ENCODE peak calls at places on chromosomes 13 and 19, in six cellular contexts. D, H, O, M, P and X are unnamed samples.

GRCh38 chr13:112670864-112671263 is 19.0 kb upstream of the ATP11A start:
- DNase-seq in O (no peak), P (no peak), M (no peak), H (no peak), D (no peak), X (no peak)

GRCh38 chr19:17266975-17267788 is at the start of gene BABAM1:
- DNase-seq in D (peak; percentile 96), O (peak; percentile 100), M (peak; percentile 99), P (peak; percentile 94), H (peak; percentile 96), X (peak; percentile 98)

GRCh38 chr13:59274958-59275727 is 888.6 kb downstream of the DIAPH3 start:
- DNase-seq in P (no peak), H (no peak), D (no peak), M (no peak), O (peak; percentile 7), X (no peak)

GRCh38 chr13:29948246-29948645 is 97.8 kb upstream of the UBL3 start:
- DNase-seq in P (no peak), D (no peak), O (no peak), M (no peak), H (no peak), X (no peak)

GRCh38 chr19:45542234-45542668 is 35.0 kb downstream of the VASP start:
- DNase-seq in D (no peak), O (no peak), P (no peak), H (no peak), M (no peak), X (no peak)

GRCh38 chr13:44199627-44200207 is 173.9 kb upstream of the SERP2 start:
- DNase-seq in M (no peak), H (no peak), O (no peak), D (no peak), P (no peak), X (no peak)

GRCh38 chr19:54536956-54537355 is 34.3 kb downstream of the LAIR2 start:
- DNase-seq in H (no peak), M (no peak), D (no peak), P (no peak), O (no peak), X (no peak)

GRCh38 chr19:38417146-38417543 is 8.9 kb downstream of the RASGRP4 start:
- DNase-seq in H (no peak), O (no peak), P (no peak), M (no peak), D (no peak), X (no peak)

GRCh38 chr13:51935326-51936171 is 73.8 kb downstream of the CCDC70 start:
- DNase-seq in D (peak; percentile 49), O (no peak), P (no peak), H (peak; percentile 35), M (peak; percentile 72), X (peak; percentile 16)

GRCh38 chr13:40063743-40064142 is 408.3 kb downstream of the COG6 start:
- DNase-seq in D (no peak), P (no peak), M (no peak), H (no peak), O (no peak), X (no peak)

GRCh38 chr13:40064154-40064713 is 408.8 kb downstream of the COG6 start:
- DNase-seq in O (no peak), H (no peak), D (no peak), P (no peak), M (no peak), X (no peak)

GRCh38 chr13:40061466-40062450 is 406.3 kb downstream of the COG6 start:
- DNase-seq in M (no peak), D (no peak), O (no peak), P (no peak), H (no peak), X (no peak)

GRCh38 chr13:40064723-40065122 is 409.3 kb downstream of the COG6 start:
- DNase-seq in P (no peak), O (no peak), H (peak; percentile 5), M (no peak), D (no peak), X (no peak)

GRCh38 chr13:40063278-40063698 is 407.8 kb downstream of the COG6 start:
- DNase-seq in H (no peak), P (no peak), D (peak; percentile 52), O (no peak), M (no peak), X (no peak)
- TF ChIP-seq REST in H (no peak), P (no peak), D (peak; percentile 6), O (no peak), M (no peak), X (no peak)

DNA sequence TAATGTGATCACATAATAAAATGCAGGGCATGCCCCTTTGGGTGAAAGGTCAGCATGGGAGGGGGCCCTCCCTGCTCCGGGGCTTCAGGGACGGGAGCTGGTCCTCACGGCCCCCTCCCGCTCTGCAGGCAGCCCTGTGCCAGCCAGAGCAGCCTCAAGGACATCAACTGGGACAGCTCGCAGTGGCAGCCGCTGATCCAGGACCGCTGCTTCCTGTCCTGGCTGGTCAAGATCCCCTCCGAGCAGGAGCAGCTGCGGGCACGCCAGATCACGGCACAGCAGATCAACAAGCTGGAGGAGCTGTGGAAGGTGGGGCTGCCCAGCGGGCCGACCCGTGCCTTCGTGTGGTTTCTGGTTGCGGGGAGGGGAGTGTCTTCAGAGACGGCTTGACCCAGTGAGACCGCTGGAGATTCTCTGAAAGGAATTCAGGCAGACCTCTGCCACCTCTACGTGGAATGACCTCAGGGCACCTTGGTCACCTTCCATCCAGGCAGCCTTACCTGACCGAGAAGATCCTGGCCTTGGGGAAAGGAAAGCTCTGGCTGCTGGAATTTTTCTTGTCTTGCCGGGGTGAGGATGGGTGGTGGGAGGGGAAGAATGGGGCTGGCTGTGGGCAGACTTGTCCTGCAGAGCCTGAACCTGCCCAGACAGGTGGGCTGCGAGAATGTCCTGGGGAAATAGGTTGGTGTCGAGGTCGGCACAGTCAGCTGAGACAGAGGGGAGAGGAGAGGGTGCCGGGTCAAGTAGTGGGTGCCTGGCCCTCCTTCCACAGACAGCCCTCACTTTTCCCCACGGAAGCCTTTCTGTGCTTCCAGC is 19.0 kb downstream of the UPF1 start:
- DNase-seq in P (no peak), H (no peak), D (peak; percentile 87), M (no peak), O (no peak), X (no peak)
- TF ChIP-seq REST in P (no peak), H (no peak), D (no peak), M (no peak), O (no peak), X (no peak)

GRCh38 chr13:98219685-98220084 is 42.6 kb upstream of the RNF113B start:
- DNase-seq in D (no peak), M (no peak), O (no peak), P (no peak), H (no peak), X (no peak)

GRCh38 chr13:98222081-98222554 is 45.0 kb upstream of the RNF113B start:
- DNase-seq in O (no peak), M (no peak), D (no peak), H (no peak), P (no peak), X (no peak)

GRCh38 chr13:98222816-98223215 is 45.7 kb upstream of the RNF113B start:
- DNase-seq in H (no peak), M (no peak), O (no peak), P (no peak), D (no peak), X (no peak)

GRCh38 chr13:98220188-98220765 is 43.2 kb upstream of the RNF113B start:
- DNase-seq in O (no peak), M (no peak), D (no peak), H (no peak), P (no peak), X (no peak)

DNA sequence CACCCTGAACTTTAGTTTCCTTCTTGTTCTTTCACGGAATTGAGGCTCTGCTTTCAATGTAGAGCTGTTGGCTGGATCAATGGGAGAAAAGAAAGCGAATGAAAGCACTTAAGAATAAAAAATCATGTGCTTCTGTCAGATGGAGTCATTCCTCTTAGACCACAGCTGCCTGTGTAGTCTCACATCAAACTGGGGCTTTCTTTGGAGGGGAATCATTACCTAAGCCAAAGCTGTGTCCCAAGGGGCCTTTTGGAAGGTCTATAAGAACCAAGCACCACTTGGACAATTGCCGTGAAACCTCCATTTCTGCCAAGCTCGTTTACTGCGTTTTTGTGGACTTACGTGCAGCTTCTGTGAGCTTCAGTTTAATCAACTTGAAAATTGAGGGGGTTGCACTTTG is 44.2 kb upstream of the RNF113B start:
- DNase-seq in P (no peak), D (no peak), O (no peak), M (no peak), H (no peak), X (no peak)
- TF ChIP-seq REST in P (no peak), D (no peak), O (no peak), M (no peak), H (no peak), X (no peak)

DNA sequence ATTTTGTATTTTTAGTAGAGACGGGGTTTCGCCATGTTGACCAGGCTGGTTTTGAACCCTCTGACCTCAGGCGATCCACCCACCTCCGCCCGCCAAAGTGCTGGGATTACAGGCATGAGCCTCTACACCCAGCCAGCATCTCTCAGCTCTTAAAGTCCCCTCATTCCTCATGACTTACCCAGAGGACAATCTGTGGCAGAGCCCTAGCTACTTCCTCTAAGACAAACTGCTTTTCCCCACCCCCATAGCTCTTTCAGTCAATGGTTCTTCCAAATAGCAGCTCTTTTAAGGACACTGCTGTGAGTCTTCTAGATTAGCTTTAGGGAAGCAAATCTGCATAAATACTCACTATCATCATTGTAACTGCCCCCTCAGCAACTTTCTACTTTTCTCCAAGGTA is 357.2 kb downstream of the TDRD3 start:
- DNase-seq in O (no peak), D (no peak), H (no peak), M (peak; percentile 49), P (no peak), X (peak; percentile 71)
- TF ChIP-seq REST in O (no peak), D (no peak), H (no peak), M (no peak), P (no peak), X (no peak)

GRCh38 chr13:36763322-36763721 is 55.7 kb upstream of the RFXAP start:
- DNase-seq in M (no peak), O (no peak), H (no peak), P (no peak), D (no peak), X (no peak)

GRCh38 chr13:36752673-36753072 is 66.3 kb upstream of the RFXAP start:
- DNase-seq in P (no peak), H (no peak), D (no peak), O (no peak), M (no peak), X (no peak)

GRCh38 chr13:36753176-36753575 is 65.8 kb upstream of the RFXAP start:
- DNase-seq in O (no peak), M (no peak), H (no peak), D (no peak), P (no peak), X (no peak)

GRCh38 chr13:36758345-36758744 is 60.7 kb upstream of the RFXAP start:
- DNase-seq in O (no peak), H (no peak), M (no peak), D (peak; percentile 34), P (no peak), X (no peak)
- TF ChIP-seq REST in O (no peak), H (no peak), M (no peak), D (no peak), P (no peak), X (no peak)